ENCODE peak calls at places on chromosome 7, in seven cellular contexts. J, E, W, X, N, Z and C are unnamed samples.

GRCh38 chr7:36278767-36279171 is 110.9 kb upstream of the ANLN start:
- DNase-seq in W (peak; percentile 68), J (no peak), E (no peak), Z (no peak), N (no peak), X (no peak), C (peak; percentile 75)

GRCh38 chr7:46424934-46425333 is 503.9 kb upstream of the IGFBP3 start:
- DNase-seq in Z (no peak), W (no peak), N (no peak), X (no peak), E (no peak), J (no peak), C (peak; percentile 53)

GRCh38 chr7:123749537-123749857 is 694 bp upstream of the WASL start:
- DNase-seq in X (no peak), W (no peak), N (no peak), J (no peak), Z (no peak), E (peak; percentile 66), C (peak; percentile 90)

GRCh38 chr7:23981314-23981713 is 271.3 kb downstream of the STK31 start:
- DNase-seq in Z (no peak), J (no peak), X (no peak), N (no peak), W (no peak), E (no peak), C (no peak)

GRCh38 chr7:129332354-129333056 is 101.7 kb upstream of the STRIP2 start:
- DNase-seq in X (no peak), N (no peak), J (no peak), W (peak; percentile 12), Z (no peak), E (no peak), C (peak; percentile 74)

GRCh38 chr7:101172005-101172853 is 6.9 kb upstream of the VGF start:
- DNase-seq in J (no peak), E (peak; percentile 53), X (no peak), Z (no peak), N (no peak), W (no peak), C (no peak)

GRCh38 chr7:7681191-7681935 is 37.0 kb downstream of the RPA3 start:
- DNase-seq in W (peak; percentile 78), Z (no peak), J (peak; percentile 93), X (no peak), N (peak; percentile 29), E (peak; percentile 75), C (peak; percentile 71)

GRCh38 chr7:47435889-47436312 is 146.0 kb downstream of the TNS3 start:
- DNase-seq in N (peak; percentile 60), E (peak; percentile 66), X (no peak), W (peak; percentile 84), Z (no peak), J (peak; percentile 85), C (peak; percentile 88)

GRCh38 chr7:116710764-116711452 is 38.9 kb downstream of the MET start:
- DNase-seq in N (no peak), Z (no peak), J (no peak), E (no peak), W (no peak), X (no peak), C (no peak)

GRCh38 chr7:108630002-108630401 is 60.3 kb downstream of the DNAJB9 start:
- DNase-seq in J (peak; percentile 84), Z (no peak), N (no peak), X (no peak), W (peak; percentile 89), E (no peak), C (peak; percentile 14)

GRCh38 chr7:39609084-39609461 is 14.3 kb upstream of the RALA start:
- DNase-seq in E (no peak), Z (no peak), J (no peak), W (no peak), X (no peak), N (no peak), C (no peak)

GRCh38 chr7:18900236-18900635 is 217.2 kb downstream of the TWIST1 start:
- DNase-seq in J (peak; percentile 4), W (no peak), Z (no peak), N (no peak), E (no peak), X (no peak), C (no peak)

GRCh38 chr7:125147047-125147446 is 217.4 kb upstream of the POT1 start:
- DNase-seq in X (no peak), N (no peak), E (no peak), Z (no peak), J (no peak), W (no peak), C (no peak)

GRCh38 chr7:44461387-44461786 is 29.1 kb downstream of the NUDCD3 start:
- DNase-seq in J (no peak), Z (no peak), E (peak; percentile 49), N (no peak), X (peak; percentile 20), W (no peak), C (peak; percentile 60)

GRCh38 chr7:853366-854117 is 21.3 kb downstream of the SUN1 start:
- DNase-seq in Z (no peak), N (no peak), E (no peak), J (no peak), X (no peak), W (no peak), C (no peak)

GRCh38 chr7:123260428-123260960 is 60.7 kb upstream of the SLC13A1 start:
- DNase-seq in J (no peak), W (no peak), N (no peak), Z (no peak), E (no peak), X (no peak), C (no peak)

GRCh38 chr7:120064565-120064964 is 208.4 kb upstream of the KCND2 start:
- DNase-seq in E (no peak), N (no peak), J (peak; percentile 28), X (no peak), Z (no peak), W (no peak), C (peak; percentile 70)

GRCh38 chr7:36670585-36671431 is 53.5 kb downstream of the AOAH start:
- DNase-seq in Z (peak; percentile 61), N (peak; percentile 55), W (peak; percentile 77), E (peak; percentile 58), X (peak; percentile 18), J (peak; percentile 76), C (peak; percentile 67)